ENCODE peak calls at places on chromosomes 7 and 10, in seven cellular contexts. Y, Q, A, D, P, T and E are unnamed samples.

GRCh38 chr10:87559392-87559791 is 54.7 kb downstream of the MINPP1 start:
- DNase-seq in Y (no peak), A (peak), D (no peak), Q (no peak), P (no peak), T (no peak), E (peak)

GRCh38 chr7:120843121-120843520 is 14.8 kb downstream of the TSPAN12 start:
- DNase-seq in P (no peak), A (no peak), Q (no peak), Y (no peak), T (no peak), D (no peak), E (no peak)

GRCh38 chr10:43576062-43576461 is 1.6 kb upstream of the ZNF239 start:
- DNase-seq in D (no peak), P (no peak), Q (no peak), A (no peak), Y (no peak), T (no peak), E (no peak)

GRCh38 chr7:76386691-76387260 is 22.7 kb downstream of the SSC4D start:
- DNase-seq in T (no peak), A (no peak), Y (no peak), Q (no peak), P (no peak), D (no peak), E (no peak)

GRCh38 chr7:94100723-94101345 is 96.7 kb upstream of the BET1 start:
- DNase-seq in T (no peak), Y (no peak), D (no peak), Q (no peak), A (no peak), P (no peak), E (no peak)

GRCh38 chr7:7181519-7182155 is 707 bp upstream of the C1GALT1 start:
- DNase-seq in Y (peak), P (peak), Q (peak), D (peak), A (peak), T (peak), E (no peak)

GRCh38 chr7:50379082-50379481 is 71.1 kb downstream of the FIGNL1 start:
- DNase-seq in T (no peak), A (peak), Q (no peak), Y (no peak), D (no peak), P (no peak), E (peak)

GRCh38 chr7:2248984-2249694 is 7.1 kb downstream of the NUDT1 start:
- DNase-seq in A (peak), P (no peak), Q (no peak), D (peak), T (peak), Y (peak), E (no peak)

GRCh38 chr7:141864765-141865447 is 23.6 kb upstream of the PRSS37 start:
- DNase-seq in A (no peak), Y (no peak), T (no peak), Q (no peak), D (no peak), P (no peak), E (no peak)

GRCh38 chr7:142917447-142917846 is 16.1 kb downstream of the TRPV5 start:
- DNase-seq in A (no peak), D (no peak), T (no peak), P (no peak), Q (no peak), Y (no peak), E (no peak)

GRCh38 chr10:71339796-71340589 is 20.9 kb downstream of the SLC29A3 start:
- DNase-seq in D (no peak), A (no peak), T (no peak), Q (peak), Y (no peak), P (no peak), E (no peak)

GRCh38 chr10:59362184-59362966 is at the start of gene FAM13C:
- DNase-seq in Y (peak), D (peak), A (peak), Q (no peak), P (no peak), T (peak), E (peak)

GRCh38 chr10:71748671-71749191 is 24.6 kb downstream of the VSIR start:
- DNase-seq in D (peak), T (peak), Y (peak), Q (peak), P (peak), A (no peak), E (no peak)

GRCh38 chr7:115009139-115009538 is 87.2 kb downstream of the MDFIC start:
- DNase-seq in A (no peak), P (no peak), Y (no peak), Q (no peak), T (no peak), D (no peak), E (no peak)

GRCh38 chr7:90661290-90662151 is 65.4 kb downstream of the CDK14 start:
- DNase-seq in D (no peak), Q (no peak), A (peak), Y (no peak), T (no peak), P (no peak), E (no peak)

GRCh38 chr7:26376208-26376917 is 84.7 kb downstream of the SNX10 start:
- DNase-seq in A (peak), P (no peak), Y (peak), Q (no peak), T (no peak), D (peak), E (no peak)

GRCh38 chr10:78382047-78382446 is 348.4 kb downstream of the RPS24 start:
- DNase-seq in Q (no peak), D (no peak), Y (no peak), A (no peak), P (no peak), T (no peak), E (no peak)

GRCh38 chr10:93867481-93867880 is 26.3 kb upstream of the SLC35G1 start:
- DNase-seq in T (no peak), P (no peak), D (no peak), Q (no peak), Y (no peak), A (no peak), E (no peak)

GRCh38 chr7:120792861-120793130 is 65.1 kb downstream of the TSPAN12 start:
- DNase-seq in D (no peak), A (no peak), P (no peak), T (no peak), Q (no peak), Y (no peak), E (no peak)

GRCh38 chr7:157014635-157015555 is 4.4 kb upstream of the MNX1 start:
- DNase-seq in Y (peak), Q (no peak), D (peak), A (peak), P (no peak), T (no peak), E (no peak)

GRCh38 chr10:124001391-124002260 is 91.8 kb downstream of the CHST15 start:
- DNase-seq in D (peak), Y (peak), A (no peak), P (no peak), Q (no peak), T (no peak), E (no peak)

DNA sequence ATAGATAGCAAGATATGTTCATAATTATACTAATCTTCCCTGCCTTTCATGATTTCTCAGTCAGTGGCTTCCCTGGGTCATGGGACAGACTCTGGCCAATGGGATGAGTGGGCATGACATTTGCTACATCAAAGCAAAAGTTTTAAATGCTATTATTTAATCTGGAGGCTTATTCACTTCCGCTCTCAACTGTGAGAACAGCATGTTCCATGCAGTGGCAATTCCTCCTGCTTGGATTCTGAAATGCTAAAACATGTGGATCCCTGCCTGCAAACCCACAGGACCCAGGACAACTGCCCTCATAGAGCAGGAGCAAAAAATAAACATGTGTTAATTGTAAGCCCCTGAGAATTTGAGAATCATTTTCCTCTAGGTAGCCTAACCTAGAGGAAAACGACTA is 1412.4 kb upstream of the CELF2 start:
- DNase-seq in Q (no peak), Y (no peak), T (no peak), D (no peak), A (no peak), P (no peak), E (no peak)
- H3K27ac ChIP-seq in Q (no peak), Y (no peak), T (no peak), D (no peak), A (no peak), P (no peak), E (no peak)

DNA sequence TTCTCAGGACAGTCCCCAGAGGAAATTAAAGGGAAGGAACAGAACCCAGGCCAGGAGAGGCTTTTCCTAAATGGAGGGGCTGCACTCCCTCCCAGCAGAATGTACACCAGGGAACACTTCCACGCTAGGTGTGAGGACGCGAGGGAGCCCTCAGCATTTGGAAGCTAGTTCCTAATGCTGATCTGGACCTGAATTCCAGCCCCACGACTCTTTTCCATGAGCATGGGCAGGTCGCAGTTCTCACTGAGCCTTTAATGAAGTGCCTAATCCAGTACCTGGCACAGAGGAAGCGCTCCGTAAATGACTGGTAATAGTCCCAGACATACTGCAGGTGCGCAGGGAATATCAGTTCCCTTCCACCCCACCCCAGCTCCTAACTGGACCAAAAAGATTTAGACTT is 1.1 kb downstream of the ALOX5 start:
- DNase-seq in P (no peak), Y (no peak), T (no peak), D (no peak), Q (no peak), A (no peak), E (no peak)
- H3K4me3 ChIP-seq in P (peak), Y (peak), T (no peak), D (no peak), Q (no peak), A (peak), E (no peak)

DNA sequence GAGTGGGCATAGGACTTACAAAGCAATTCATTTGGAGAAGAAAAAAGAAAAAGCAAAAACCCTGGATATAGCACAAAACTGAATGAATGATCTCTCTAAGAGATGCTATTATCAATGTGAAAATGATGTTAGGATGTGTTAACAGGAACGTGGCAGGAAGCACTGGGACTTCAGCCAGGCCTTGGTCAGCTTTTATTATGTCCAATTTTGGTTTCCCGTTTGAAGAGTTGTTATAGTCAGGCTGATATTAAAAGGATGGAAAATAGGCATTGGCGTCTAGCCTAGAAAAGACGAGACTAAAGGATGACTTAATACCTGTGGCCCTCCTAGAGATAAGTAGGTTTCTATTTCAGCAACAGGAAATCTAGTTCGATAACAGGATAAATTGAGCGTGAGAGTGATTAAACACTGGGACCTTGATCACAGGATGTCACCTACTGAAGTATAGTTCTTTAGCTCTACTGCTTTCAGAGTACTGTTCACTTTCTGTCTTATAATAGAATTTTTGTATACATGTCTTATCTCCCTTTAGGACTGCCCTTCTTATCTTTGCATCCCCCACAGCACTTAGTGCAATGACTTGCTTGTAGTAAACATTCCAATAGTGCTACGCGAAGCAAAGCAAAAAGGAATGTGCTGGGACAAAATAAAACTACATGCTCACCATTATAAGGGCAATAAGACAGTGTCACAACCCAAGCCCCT is 99.8 kb upstream of the AGBL3 start:
- DNase-seq in A (no peak), Y (no peak), T (peak), Q (no peak), D (no peak), P (no peak), E (no peak)
- H3K27ac ChIP-seq in A (peak), Y (peak), T (peak), Q (no peak), D (peak), P (no peak), E (no peak)

DNA sequence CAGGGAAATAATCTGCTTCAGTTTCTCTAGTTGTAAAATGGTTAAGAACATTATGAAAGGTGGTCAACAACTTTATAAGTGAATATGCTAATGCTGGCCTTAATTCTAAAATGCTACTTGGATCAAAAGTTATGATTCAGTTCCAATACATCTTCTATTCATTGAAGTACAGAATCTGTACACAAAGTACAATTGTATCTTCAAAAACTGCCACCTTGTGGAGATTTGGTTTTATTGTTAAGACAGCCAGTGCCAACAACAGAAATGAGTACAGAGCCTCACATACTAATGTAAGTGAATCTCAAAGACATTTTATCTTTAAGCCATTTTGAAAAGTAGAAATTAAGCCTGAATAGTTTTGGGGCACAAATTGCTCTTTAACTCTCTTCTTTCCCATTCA is 194.0 kb downstream of the CFTR start:
- DNase-seq in A (no peak), Q (no peak), T (no peak), D (peak), P (no peak), Y (no peak), E (no peak)
- H3K4me3 ChIP-seq in A (peak), Q (no peak), T (no peak), D (no peak), P (no peak), Y (no peak), E (no peak)